ENCODE peak calls at places on chromosome 11, in five cellular contexts. Q, M, N, V and F are unnamed samples.

GRCh38 chr11:112697371-112697770 is 263.8 kb upstream of the NCAM1 start:
- DNase-seq in Q (no peak), M (no peak), N (no peak), V (no peak), F (no peak)

GRCh38 chr11:117239295-117239694 is 6.8 kb downstream of the RNF214 start:
- DNase-seq in Q (peak), M (no peak), N (no peak), V (no peak), F (peak)

GRCh38 chr11:123253909-123254308 is 58.9 kb upstream of the CLMP start:
- DNase-seq in Q (no peak), M (no peak), N (peak), V (no peak), F (no peak)

GRCh38 chr11:67639438-67639859 is at the start of gene TBX10:
- DNase-seq in Q (peak), M (no peak), N (no peak), V (no peak), F (no peak)

GRCh38 chr11:65489061-65489705 is 9.7 kb upstream of the MALAT1 start:
- DNase-seq in Q (peak), M (no peak), N (no peak), V (no peak), F (peak)

GRCh38 chr11:13962562-13963168 is at the start of gene SPON1:
- DNase-seq in Q (peak), M (peak), N (no peak), V (no peak), F (no peak)

GRCh38 chr11:4826425-4826824 is 5.3 kb downstream of the OR51F2 start:
- DNase-seq in Q (no peak), M (no peak), N (no peak), V (no peak), F (no peak)

GRCh38 chr11:96333076-96333744 is 9.8 kb downstream of the MAML2 start:
- DNase-seq in Q (no peak), M (no peak), N (no peak), V (no peak), F (no peak)

GRCh38 chr11:10866893-10867331 is 9.1 kb upstream of the ZBED5 start:
- DNase-seq in Q (peak), M (no peak), N (peak), V (no peak), F (peak)

GRCh38 chr11:94193288-94193687 is 64.6 kb downstream of the PANX1 start:
- DNase-seq in Q (no peak), M (no peak), N (no peak), V (no peak), F (peak)

GRCh38 chr11:38456371-38456770 is 1858.3 kb upstream of the RAG2 start:
- DNase-seq in Q (no peak), M (no peak), N (no peak), V (no peak), F (no peak)

GRCh38 chr11:8242113-8242475 is 21.6 kb downstream of the LMO1 start:
- DNase-seq in Q (no peak), M (no peak), N (no peak), V (no peak), F (no peak)

GRCh38 chr11:77136074-77136473 is 8.0 kb downstream of the MYO7A start:
- DNase-seq in Q (no peak), M (peak), N (no peak), V (no peak), F (peak)

GRCh38 chr11:70952171-70952570 is 300.2 kb downstream of the SHANK2 start:
- DNase-seq in Q (no peak), M (no peak), N (no peak), V (no peak), F (no peak)

GRCh38 chr11:693887-694562 is 997 bp downstream of the DEAF1 start:
- DNase-seq in Q (no peak), M (no peak), N (no peak), V (no peak), F (no peak)

GRCh38 chr11:92295175-92296137 is 70.8 kb downstream of the FAT3 start:
- DNase-seq in Q (no peak), M (no peak), N (no peak), V (no peak), F (peak)

GRCh38 chr11:92540113-92540512 is 315.5 kb downstream of the FAT3 start:
- DNase-seq in Q (no peak), M (no peak), N (no peak), V (no peak), F (no peak)

GRCh38 chr11:122863704-122864326 is 18.7 kb upstream of the JHY start:
- DNase-seq in Q (no peak), M (peak), N (no peak), V (no peak), F (no peak)

GRCh38 chr11:119509969-119510401 is 87.0 kb upstream of the THY1 start:
- DNase-seq in Q (no peak), M (no peak), N (no peak), V (no peak), F (peak)

GRCh38 chr11:69670158-69670845 is 4.9 kb downstream of the LTO1 start:
- DNase-seq in Q (peak), M (peak), N (peak), V (peak), F (peak)

GRCh38 chr11:32890843-32891656 is 1.6 kb upstream of the QSER1 start:
- DNase-seq in Q (no peak), M (no peak), N (no peak), V (no peak), F (no peak)

GRCh38 chr11:19281041-19281440 is 40.3 kb upstream of the E2F8 start:
- DNase-seq in Q (no peak), M (peak), N (no peak), V (no peak), F (no peak)

GRCh38 chr11:78039919-78040671 is 17.0 kb upstream of the KCTD14 start:
- DNase-seq in Q (peak), M (peak), N (peak), V (no peak), F (peak)

GRCh38 chr11:122235615-122236014 is 119.6 kb upstream of the BLID start:
- DNase-seq in Q (peak), M (no peak), N (peak), V (no peak), F (peak)

GRCh38 chr11:28537822-28538221 is 429.6 kb downstream of the METTL15 start:
- DNase-seq in Q (no peak), M (no peak), N (no peak), V (no peak), F (no peak)

GRCh38 chr11:122322369-122322768 is 206.4 kb upstream of the BLID start:
- DNase-seq in Q (no peak), M (no peak), N (no peak), V (no peak), F (peak)

GRCh38 chr11:134022748-134023147 is 46.1 kb upstream of the JAM3 start:
- DNase-seq in Q (no peak), M (no peak), N (no peak), V (no peak), F (no peak)

GRCh38 chr11:61042961-61043540 is 59.2 kb upstream of the CD5 start:
- DNase-seq in Q (no peak), M (peak), N (no peak), V (no peak), F (no peak)

GRCh38 chr11:11584446-11584810 is 37.4 kb downstream of the GALNT18 start:
- DNase-seq in Q (peak), M (no peak), N (no peak), V (no peak), F (peak)

GRCh38 chr11:117097567-117098268 is 510 bp downstream of the SIK3 start:
- DNase-seq in Q (peak), M (peak), N (peak), V (no peak), F (no peak)